ENCODE peak calls at places on chromosome 4, in six cellular contexts. One of them, this sample, is unnamed.

GRCh38 chr4:5019274-5019673 is at the start of gene CYTL1:
- DNase-seq in GM04504: no peak
- DNase-seq in Caco-2: no peak
- DNase-seq in lower lobe of right lung: no peak
- DNase-seq in HTR-8/SVneo: no peak
- DNase-seq in SK-N-DZ: no peak
- DNase-seq in this sample: no peak

GRCh38 chr4:170047774-170048354 is 21.7 kb upstream of the MFAP3L start:
- DNase-seq in HTR-8/SVneo: peak; percentile 40
- DNase-seq in GM04504: peak; percentile 19
- DNase-seq in Caco-2: peak; percentile 39
- DNase-seq in lower lobe of right lung: peak; percentile 52
- DNase-seq in SK-N-DZ: peak; percentile 67
- DNase-seq in this sample: peak; percentile 57

GRCh38 chr4:155599596-155599995 is 67.1 kb upstream of the GUCY1A1 start:
- DNase-seq in GM04504: no peak
- DNase-seq in lower lobe of right lung: no peak
- DNase-seq in Caco-2: no peak
- DNase-seq in SK-N-DZ: no peak
- DNase-seq in HTR-8/SVneo: no peak
- DNase-seq in this sample: peak; percentile 84

GRCh38 chr4:100246697-100247096 is 56.4 kb upstream of the DDIT4L start:
- DNase-seq in HTR-8/SVneo: no peak
- DNase-seq in SK-N-DZ: no peak
- DNase-seq in GM04504: no peak
- DNase-seq in Caco-2: no peak
- DNase-seq in lower lobe of right lung: no peak
- DNase-seq in this sample: no peak

GRCh38 chr4:76802546-76803021 is 95.4 kb downstream of the SOWAHB start:
- DNase-seq in SK-N-DZ: peak; percentile 64
- DNase-seq in HTR-8/SVneo: no peak
- DNase-seq in lower lobe of right lung: no peak
- DNase-seq in GM04504: no peak
- DNase-seq in Caco-2: no peak
- DNase-seq in this sample: peak; percentile 47

GRCh38 chr4:30721353-30722091 is 1.4 kb downstream of the PCDH7 start:
- DNase-seq in SK-N-DZ: peak; percentile 52
- DNase-seq in HTR-8/SVneo: peak; percentile 20
- DNase-seq in lower lobe of right lung: no peak
- DNase-seq in GM04504: no peak
- DNase-seq in Caco-2: no peak
- DNase-seq in this sample: no peak

GRCh38 chr4:2417196-2417764 is 1.2 kb downstream of the ZFYVE28 start:
- DNase-seq in HTR-8/SVneo: no peak
- DNase-seq in SK-N-DZ: no peak
- DNase-seq in lower lobe of right lung: peak; percentile 47
- DNase-seq in Caco-2: no peak
- DNase-seq in GM04504: no peak
- DNase-seq in this sample: no peak

GRCh38 chr4:184475096-184475461 is 729 bp upstream of the IRF2 start:
- DNase-seq in lower lobe of right lung: peak; percentile 64
- DNase-seq in HTR-8/SVneo: peak; percentile 54
- DNase-seq in SK-N-DZ: peak; percentile 6
- DNase-seq in GM04504: peak; percentile 30
- DNase-seq in Caco-2: peak; percentile 42
- DNase-seq in this sample: peak; percentile 37

GRCh38 chr4:120043828-120044227 is 22.8 kb downstream of the MAD2L1 start:
- DNase-seq in Caco-2: no peak
- DNase-seq in HTR-8/SVneo: no peak
- DNase-seq in SK-N-DZ: no peak
- DNase-seq in lower lobe of right lung: no peak
- DNase-seq in GM04504: no peak
- DNase-seq in this sample: no peak

GRCh38 chr4:99968330-99968729 is 18.3 kb upstream of the H2AZ1 start:
- DNase-seq in lower lobe of right lung: no peak
- DNase-seq in HTR-8/SVneo: no peak
- DNase-seq in GM04504: peak; percentile 41
- DNase-seq in SK-N-DZ: no peak
- DNase-seq in Caco-2: no peak
- DNase-seq in this sample: peak; percentile 84

GRCh38 chr4:168304744-168305459 is 13.7 kb downstream of the DDX60 start:
- DNase-seq in HTR-8/SVneo: peak; percentile 11
- DNase-seq in GM04504: peak; percentile 80
- DNase-seq in lower lobe of right lung: no peak
- DNase-seq in Caco-2: no peak
- DNase-seq in SK-N-DZ: no peak
- DNase-seq in this sample: peak; percentile 58

GRCh38 chr4:6334203-6334887 is 64.7 kb downstream of the WFS1 start:
- DNase-seq in HTR-8/SVneo: no peak
- DNase-seq in lower lobe of right lung: no peak
- DNase-seq in SK-N-DZ: no peak
- DNase-seq in Caco-2: no peak
- DNase-seq in GM04504: no peak
- DNase-seq in this sample: no peak

GRCh38 chr4:72969957-72970356 is 99.6 kb downstream of the COX18 start:
- DNase-seq in HTR-8/SVneo: no peak
- DNase-seq in lower lobe of right lung: no peak
- DNase-seq in Caco-2: no peak
- DNase-seq in GM04504: no peak
- DNase-seq in SK-N-DZ: no peak
- DNase-seq in this sample: no peak

GRCh38 chr4:63275491-63275890 is 1133.8 kb downstream of the TECRL start:
- DNase-seq in HTR-8/SVneo: no peak
- DNase-seq in Caco-2: no peak
- DNase-seq in lower lobe of right lung: peak; percentile 24
- DNase-seq in GM04504: no peak
- DNase-seq in SK-N-DZ: no peak
- DNase-seq in this sample: no peak

GRCh38 chr4:87069037-87069742 is 134.4 kb downstream of the AFF1 start:
- DNase-seq in lower lobe of right lung: no peak
- DNase-seq in HTR-8/SVneo: no peak
- DNase-seq in SK-N-DZ: no peak
- DNase-seq in Caco-2: no peak
- DNase-seq in GM04504: no peak
- DNase-seq in this sample: no peak

GRCh38 chr4:79611026-79611425 is 203.0 kb upstream of the GK2 start:
- DNase-seq in GM04504: no peak
- DNase-seq in lower lobe of right lung: no peak
- DNase-seq in Caco-2: no peak
- DNase-seq in HTR-8/SVneo: no peak
- DNase-seq in SK-N-DZ: no peak
- DNase-seq in this sample: no peak

GRCh38 chr4:169485791-169486742 is 126.3 kb downstream of the NEK1 start:
- DNase-seq in Caco-2: peak; percentile 53
- DNase-seq in lower lobe of right lung: no peak
- DNase-seq in GM04504: peak; percentile 45
- DNase-seq in HTR-8/SVneo: peak; percentile 51
- DNase-seq in SK-N-DZ: peak; percentile 37
- DNase-seq in this sample: peak; percentile 63

GRCh38 chr4:10762541-10762940 is 78.0 kb upstream of the CLNK start:
- DNase-seq in lower lobe of right lung: no peak
- DNase-seq in Caco-2: no peak
- DNase-seq in GM04504: no peak
- DNase-seq in HTR-8/SVneo: no peak
- DNase-seq in SK-N-DZ: no peak
- DNase-seq in this sample: peak; percentile 75

GRCh38 chr4:186810613-186811150 is 87.0 kb upstream of the FAT1 start:
- DNase-seq in Caco-2: no peak
- DNase-seq in lower lobe of right lung: no peak
- DNase-seq in HTR-8/SVneo: no peak
- DNase-seq in SK-N-DZ: no peak
- DNase-seq in GM04504: no peak
- DNase-seq in this sample: no peak

GRCh38 chr4:130288576-130288975 is 1192.6 kb downstream of the C4orf33 start:
- DNase-seq in SK-N-DZ: no peak
- DNase-seq in lower lobe of right lung: no peak
- DNase-seq in Caco-2: no peak
- DNase-seq in GM04504: no peak
- DNase-seq in HTR-8/SVneo: no peak
- DNase-seq in this sample: no peak

GRCh38 chr4:121696140-121696640 is 590 bp downstream of the ANXA5 start:
- DNase-seq in GM04504: peak; percentile 66
- DNase-seq in Caco-2: peak; percentile 46
- DNase-seq in SK-N-DZ: no peak
- DNase-seq in lower lobe of right lung: peak; percentile 86
- DNase-seq in HTR-8/SVneo: peak; percentile 22
- DNase-seq in this sample: peak; percentile 73

GRCh38 chr4:92885632-92886031 is 581.9 kb downstream of the GRID2 start:
- DNase-seq in SK-N-DZ: no peak
- DNase-seq in lower lobe of right lung: no peak
- DNase-seq in GM04504: no peak
- DNase-seq in HTR-8/SVneo: no peak
- DNase-seq in Caco-2: no peak
- DNase-seq in this sample: no peak

GRCh38 chr4:98374643-98375042 is 113.5 kb downstream of the RAP1GDS1 start:
- DNase-seq in Caco-2: no peak
- DNase-seq in HTR-8/SVneo: no peak
- DNase-seq in lower lobe of right lung: no peak
- DNase-seq in SK-N-DZ: no peak
- DNase-seq in GM04504: no peak
- DNase-seq in this sample: no peak

GRCh38 chr4:150402968-150403367 is 179.0 kb upstream of the MAB21L2 start:
- DNase-seq in HTR-8/SVneo: no peak
- DNase-seq in SK-N-DZ: peak; percentile 71
- DNase-seq in lower lobe of right lung: peak; percentile 52
- DNase-seq in GM04504: no peak
- DNase-seq in Caco-2: no peak
- DNase-seq in this sample: peak; percentile 69

GRCh38 chr4:168496834-168497233 is at the start of gene PALLD:
- DNase-seq in HTR-8/SVneo: peak; percentile 20
- DNase-seq in lower lobe of right lung: peak; percentile 47
- DNase-seq in Caco-2: no peak
- DNase-seq in GM04504: no peak
- DNase-seq in SK-N-DZ: no peak
- DNase-seq in this sample: peak; percentile 47

GRCh38 chr4:71184195-71184781 is 154.5 kb upstream of the SLC4A4 start:
- DNase-seq in GM04504: peak; percentile 20
- DNase-seq in lower lobe of right lung: no peak
- DNase-seq in HTR-8/SVneo: no peak
- DNase-seq in Caco-2: peak; percentile 35
- DNase-seq in SK-N-DZ: peak; percentile 26
- DNase-seq in this sample: peak; percentile 64

GRCh38 chr4:140136509-140136908 is 17.5 kb downstream of the MAML3 start:
- DNase-seq in HTR-8/SVneo: peak; percentile 10
- DNase-seq in lower lobe of right lung: no peak
- DNase-seq in Caco-2: no peak
- DNase-seq in SK-N-DZ: no peak
- DNase-seq in GM04504: no peak
- DNase-seq in this sample: peak; percentile 20

GRCh38 chr4:68175562-68176155 is 46.0 kb upstream of the TMPRSS11F start:
- DNase-seq in SK-N-DZ: peak; percentile 51
- DNase-seq in GM04504: peak; percentile 24
- DNase-seq in HTR-8/SVneo: peak; percentile 35
- DNase-seq in lower lobe of right lung: no peak
- DNase-seq in Caco-2: peak; percentile 68
- DNase-seq in this sample: peak; percentile 58

GRCh38 chr4:139584784-139585183 is 28.8 kb upstream of the SETD7 start:
- DNase-seq in GM04504: no peak
- DNase-seq in lower lobe of right lung: no peak
- DNase-seq in SK-N-DZ: no peak
- DNase-seq in HTR-8/SVneo: no peak
- DNase-seq in Caco-2: no peak
- DNase-seq in this sample: peak; percentile 64

GRCh38 chr4:183300660-183301059 is 19.4 kb downstream of the CLDN22 start:
- DNase-seq in Caco-2: no peak
- DNase-seq in SK-N-DZ: no peak
- DNase-seq in HTR-8/SVneo: no peak
- DNase-seq in lower lobe of right lung: no peak
- DNase-seq in GM04504: no peak
- DNase-seq in this sample: no peak

GRCh38 chr4:184253072-184253420 is 35.4 kb upstream of the ENPP6 start:
- DNase-seq in lower lobe of right lung: no peak
- DNase-seq in HTR-8/SVneo: no peak
- DNase-seq in Caco-2: no peak
- DNase-seq in SK-N-DZ: no peak
- DNase-seq in GM04504: no peak
- DNase-seq in this sample: no peak

GRCh38 chr4:2793920-2794706 is 1.2 kb downstream of the SH3BP2 start:
- DNase-seq in Caco-2: peak; percentile 62
- DNase-seq in HTR-8/SVneo: no peak
- DNase-seq in GM04504: no peak
- DNase-seq in lower lobe of right lung: peak; percentile 74
- DNase-seq in SK-N-DZ: no peak
- DNase-seq in this sample: peak; percentile 39

GRCh38 chr4:97582890-97583289 is 560.4 kb downstream of the STPG2 start:
- DNase-seq in SK-N-DZ: no peak
- DNase-seq in HTR-8/SVneo: no peak
- DNase-seq in lower lobe of right lung: no peak
- DNase-seq in GM04504: no peak
- DNase-seq in Caco-2: no peak
- DNase-seq in this sample: peak; percentile 5

GRCh38 chr4:149836546-149836945 is 20.9 kb upstream of the IQCM start:
- DNase-seq in HTR-8/SVneo: peak; percentile 15
- DNase-seq in SK-N-DZ: no peak
- DNase-seq in lower lobe of right lung: no peak
- DNase-seq in Caco-2: no peak
- DNase-seq in GM04504: peak; percentile 32
- DNase-seq in this sample: peak; percentile 62

GRCh38 chr4:74426101-74426500 is 18.8 kb upstream of the AREG start:
- DNase-seq in SK-N-DZ: no peak
- DNase-seq in GM04504: peak; percentile 24
- DNase-seq in HTR-8/SVneo: no peak
- DNase-seq in Caco-2: no peak
- DNase-seq in lower lobe of right lung: no peak
- DNase-seq in this sample: peak; percentile 81

GRCh38 chr4:127251423-127251822 is 381.3 kb upstream of the INTU start:
- DNase-seq in SK-N-DZ: no peak
- DNase-seq in lower lobe of right lung: no peak
- DNase-seq in GM04504: peak; percentile 28
- DNase-seq in HTR-8/SVneo: peak; percentile 27
- DNase-seq in Caco-2: no peak
- DNase-seq in this sample: peak; percentile 74

GRCh38 chr4:72744103-72744725 is 175.2 kb upstream of the ADAMTS3 start:
- DNase-seq in SK-N-DZ: no peak
- DNase-seq in lower lobe of right lung: no peak
- DNase-seq in HTR-8/SVneo: no peak
- DNase-seq in Caco-2: no peak
- DNase-seq in GM04504: no peak
- DNase-seq in this sample: no peak

GRCh38 chr4:120070191-120070590 is 3.5 kb upstream of the MAD2L1 start:
- DNase-seq in HTR-8/SVneo: no peak
- DNase-seq in GM04504: peak; percentile 16
- DNase-seq in SK-N-DZ: no peak
- DNase-seq in lower lobe of right lung: no peak
- DNase-seq in Caco-2: no peak
- DNase-seq in this sample: no peak

GRCh38 chr4:110309686-110310085 is 111.3 kb upstream of the ELOVL6 start:
- DNase-seq in lower lobe of right lung: no peak
- DNase-seq in SK-N-DZ: no peak
- DNase-seq in HTR-8/SVneo: no peak
- DNase-seq in Caco-2: no peak
- DNase-seq in GM04504: peak; percentile 19
- DNase-seq in this sample: no peak

GRCh38 chr4:26719954-26720552 is 136.2 kb downstream of the TBC1D19 start:
- DNase-seq in Caco-2: no peak
- DNase-seq in HTR-8/SVneo: peak; percentile 9
- DNase-seq in GM04504: peak; percentile 20
- DNase-seq in lower lobe of right lung: no peak
- DNase-seq in SK-N-DZ: peak; percentile 2
- DNase-seq in this sample: peak; percentile 37